ENCODE peak calls at places on chromosomes 1 and 21, in eight cellular contexts. One of them, this sample, is unnamed.

GRCh38 chr1:1116701-1117468 is 996 bp upstream of the C1orf159 start:
- DNase-seq in CD8-positive, alpha-beta T cell: no peak
- DNase-seq in head of caudate nucleus: peak
- DNase-seq in T47D: no peak
- DNase-seq in HCT116: no peak
- DNase-seq in left ventricle myocardium inferior: peak
- DNase-seq in cardiac muscle cell: no peak
- DNase-seq in NCI-H748 treated with DMSO at 0.1 percent for 48 hours: no peak
- DNase-seq in this sample: no peak

GRCh38 chr1:48530727-48531351 is 58.8 kb upstream of the SPATA6 start:
- DNase-seq in CD8-positive, alpha-beta T cell: no peak
- DNase-seq in head of caudate nucleus: peak
- DNase-seq in T47D: peak
- DNase-seq in HCT116: peak
- DNase-seq in left ventricle myocardium inferior: no peak
- DNase-seq in cardiac muscle cell: peak
- DNase-seq in NCI-H748 treated with DMSO at 0.1 percent for 48 hours: peak
- DNase-seq in this sample: peak

GRCh38 chr1:180494370-180494769 is 8.0 kb downstream of the ACBD6 start:
- DNase-seq in CD8-positive, alpha-beta T cell: no peak
- DNase-seq in head of caudate nucleus: no peak
- DNase-seq in T47D: no peak
- DNase-seq in HCT116: no peak
- DNase-seq in left ventricle myocardium inferior: no peak
- DNase-seq in cardiac muscle cell: no peak
- DNase-seq in NCI-H748 treated with DMSO at 0.1 percent for 48 hours: no peak
- DNase-seq in this sample: no peak

GRCh38 chr1:43294761-43295160 is 6.0 kb upstream of the TIE1 start:
- DNase-seq in CD8-positive, alpha-beta T cell: no peak
- DNase-seq in head of caudate nucleus: no peak
- DNase-seq in T47D: no peak
- DNase-seq in HCT116: no peak
- DNase-seq in left ventricle myocardium inferior: no peak
- DNase-seq in cardiac muscle cell: no peak
- DNase-seq in NCI-H748 treated with DMSO at 0.1 percent for 48 hours: no peak
- DNase-seq in this sample: no peak

GRCh38 chr1:86567341-86567740 is 20.5 kb downstream of the CLCA4 start:
- DNase-seq in CD8-positive, alpha-beta T cell: no peak
- DNase-seq in head of caudate nucleus: no peak
- DNase-seq in T47D: no peak
- DNase-seq in HCT116: no peak
- DNase-seq in left ventricle myocardium inferior: no peak
- DNase-seq in cardiac muscle cell: no peak
- DNase-seq in NCI-H748 treated with DMSO at 0.1 percent for 48 hours: peak
- DNase-seq in this sample: no peak

GRCh38 chr1:30707412-30708360 is 15.7 kb downstream of the MATN1 start:
- DNase-seq in CD8-positive, alpha-beta T cell: peak
- DNase-seq in head of caudate nucleus: peak
- DNase-seq in T47D: peak
- DNase-seq in HCT116: peak
- DNase-seq in left ventricle myocardium inferior: peak
- DNase-seq in cardiac muscle cell: peak
- DNase-seq in NCI-H748 treated with DMSO at 0.1 percent for 48 hours: peak
- DNase-seq in this sample: peak

GRCh38 chr1:2583331-2583791 is 3.2 kb upstream of the PRXL2B start:
- DNase-seq in CD8-positive, alpha-beta T cell: no peak
- DNase-seq in head of caudate nucleus: no peak
- DNase-seq in T47D: no peak
- DNase-seq in HCT116: no peak
- DNase-seq in left ventricle myocardium inferior: no peak
- DNase-seq in cardiac muscle cell: no peak
- DNase-seq in NCI-H748 treated with DMSO at 0.1 percent for 48 hours: no peak
- DNase-seq in this sample: no peak

GRCh38 chr21:35424122-35424521 is 375.0 kb upstream of the RUNX1 start:
- DNase-seq in CD8-positive, alpha-beta T cell: no peak
- DNase-seq in head of caudate nucleus: no peak
- DNase-seq in T47D: no peak
- DNase-seq in HCT116: no peak
- DNase-seq in left ventricle myocardium inferior: no peak
- DNase-seq in cardiac muscle cell: no peak
- DNase-seq in NCI-H748 treated with DMSO at 0.1 percent for 48 hours: no peak
- DNase-seq in this sample: no peak

GRCh38 chr1:236997361-236997760 is 6.9 kb downstream of the MT1HL1 start:
- DNase-seq in CD8-positive, alpha-beta T cell: no peak
- DNase-seq in head of caudate nucleus: no peak
- DNase-seq in T47D: no peak
- DNase-seq in HCT116: no peak
- DNase-seq in left ventricle myocardium inferior: peak
- DNase-seq in cardiac muscle cell: no peak
- DNase-seq in NCI-H748 treated with DMSO at 0.1 percent for 48 hours: no peak
- DNase-seq in this sample: no peak

This sample was measured in HuH-7.5.